ENCODE peak calls at places on chromosomes 3 and 15, in ten cellular contexts. Q is CD8-positive, alpha-beta T cell; J is hypothalamus; W is activated CD4-positive, alpha-beta T cell treated with anti-CD3 and anti-CD28 coated beads, Interleukin-2, amount 50 U/mL, for 1 hour; Z is stromal cell of bone marrow; O is BE2C; L is NCI-H1092; P is T1000; G is NCI-H1694 treated with DMSO at 0.1 percent for 48 hours; M is HT1080. C is an unnamed sample.

GRCh38 chr3:31105011-31105410 is 210.6 kb upstream of the GADL1 start:
- DNase-seq in Q (no peak), J (no peak), W (no peak), Z (no peak), O (no peak), L (no peak), P (no peak), G (no peak), M (no peak), C (no peak)

GRCh38 chr3:159416854-159417253 is 571.8 kb upstream of the IL12A start:
- DNase-seq in Q (no peak), J (no peak), W (no peak), Z (peak; percentile 55), O (no peak), L (no peak), P (no peak), G (no peak), M (peak; percentile 44), C (no peak)

GRCh38 chr3:22585504-22585903 is 617.6 kb upstream of the UBE2E2 start:
- DNase-seq in Q (no peak), J (no peak), W (no peak), Z (no peak), O (no peak), L (no peak), P (peak; percentile 7), G (peak; percentile 22), M (peak; percentile 87), C (no peak)

GRCh38 chr3:15010664-15011063 is 54.5 kb downstream of the MRPS25 start:
- DNase-seq in Q (no peak), J (no peak), W (no peak), Z (no peak), O (no peak), L (no peak), P (no peak), G (no peak), M (no peak), C (no peak)

GRCh38 chr3:101095703-101096102 is 102.5 kb upstream of the ABI3BP start:
- DNase-seq in Q (no peak), J (no peak), W (no peak), Z (no peak), O (no peak), L (no peak), P (no peak), G (no peak), M (no peak), C (no peak)

GRCh38 chr3:194738254-194739093 is 52.8 kb downstream of the FAM43A start:
- DNase-seq in Q (no peak), J (peak; percentile 76), W (no peak), Z (peak; percentile 76), O (peak; percentile 61), L (peak; percentile 66), P (no peak), G (peak; percentile 96), M (peak; percentile 73), C (no peak)

GRCh38 chr3:15291589-15292541 is 40.5 kb downstream of the SH3BP5 start:
- DNase-seq in Q (peak; percentile 81), J (no peak), W (peak; percentile 56), Z (no peak), O (no peak), L (no peak), P (no peak), G (no peak), M (peak; percentile 68), C (no peak)

GRCh38 chr15:99305761-99306505 is 54.7 kb downstream of the LRRC28 start:
- DNase-seq in Q (no peak), J (no peak), W (no peak), Z (peak; percentile 72), O (no peak), L (peak; percentile 43), P (no peak), G (peak; percentile 12), M (peak; percentile 75), C (no peak)

GRCh38 chr3:175075269-175075668 is 216.1 kb downstream of the NAALADL2 start:
- DNase-seq in Q (no peak), J (no peak), W (no peak), Z (no peak), O (no peak), L (no peak), P (no peak), G (no peak), M (peak; percentile 36), C (no peak)

GRCh38 chr3:40207796-40208195 is 101.7 kb upstream of the EIF1B start:
- DNase-seq in Q (no peak), J (no peak), W (no peak), Z (peak; percentile 69), O (no peak), L (no peak), P (no peak), G (no peak), M (no peak), C (no peak)

GRCh38 chr3:48630407-48630806 is 4.9 kb downstream of the SLC26A6 start:
- DNase-seq in Q (no peak), J (no peak), W (no peak), Z (no peak), O (no peak), L (no peak), P (no peak), G (no peak), M (no peak), C (no peak)

GRCh38 chr15:80977627-80978036 is 12.0 kb downstream of the MESD start:
- DNase-seq in Q (peak; percentile 28), J (no peak), W (peak; percentile 29), Z (no peak), O (peak; percentile 48), L (peak; percentile 20), P (no peak), G (peak; percentile 54), M (no peak), C (no peak)

GRCh38 chr3:37348736-37349396 is 174.5 kb upstream of the LRRFIP2 start:
- DNase-seq in Q (no peak), J (no peak), W (no peak), Z (no peak), O (no peak), L (no peak), P (no peak), G (no peak), M (no peak), C (peak; percentile 0)

GRCh38 chr15:49926731-49927130 is 192.3 kb downstream of the ATP8B4 start:
- DNase-seq in Q (no peak), J (no peak), W (no peak), Z (no peak), O (no peak), L (no peak), P (no peak), G (no peak), M (no peak), C (no peak)

GRCh38 chr3:149576071-149576564 is 81.7 kb downstream of the WWTR1 start:
- DNase-seq in Q (no peak), J (no peak), W (no peak), Z (peak; percentile 98), O (peak; percentile 29), L (no peak), P (peak; percentile 74), G (no peak), M (peak; percentile 100), C (no peak)

GRCh38 chr15:33344530-33344929 is 33.8 kb downstream of the RYR3 start:
- DNase-seq in Q (no peak), J (no peak), W (no peak), Z (no peak), O (no peak), L (no peak), P (no peak), G (no peak), M (no peak), C (no peak)

GRCh38 chr3:123723527-123724168 is 138.8 kb upstream of the HACD2 start:
- DNase-seq in Q (peak; percentile 28), J (peak; percentile 15), W (peak; percentile 23), Z (peak; percentile 81), O (peak; percentile 64), L (peak; percentile 71), P (peak; percentile 47), G (peak; percentile 84), M (peak; percentile 84), C (peak; percentile 82)

GRCh38 chr3:138009476-138010272 is at the start of gene CLDN18:
- DNase-seq in Q (no peak), J (no peak), W (no peak), Z (no peak), O (no peak), L (no peak), P (no peak), G (no peak), M (no peak), C (no peak)

GRCh38 chr15:81480645-81481053 is 106.6 kb upstream of the TMC3 start:
- DNase-seq in Q (no peak), J (peak; percentile 2), W (no peak), Z (peak; percentile 29), O (peak; percentile 54), L (peak; percentile 44), P (no peak), G (peak; percentile 86), M (peak; percentile 44), C (peak; percentile 57)

GRCh38 chr15:79988448-79989117 is 17.6 kb upstream of the BCL2A1 start:
- DNase-seq in Q (no peak), J (no peak), W (no peak), Z (no peak), O (no peak), L (no peak), P (no peak), G (no peak), M (no peak), C (no peak)

GRCh38 chr15:99092554-99093172 is 12.2 kb upstream of the SYNM start:
- DNase-seq in Q (no peak), J (no peak), W (no peak), Z (no peak), O (no peak), L (no peak), P (no peak), G (no peak), M (no peak), C (no peak)

GRCh38 chr3:58323795-58324674 is 8.7 kb upstream of the PXK start:
- DNase-seq in Q (no peak), J (no peak), W (no peak), Z (no peak), O (no peak), L (no peak), P (no peak), G (no peak), M (no peak), C (no peak)

GRCh38 chr3:113329757-113330156 is 111.5 kb downstream of the CFAP44 start:
- DNase-seq in Q (no peak), J (no peak), W (no peak), Z (peak; percentile 18), O (no peak), L (no peak), P (no peak), G (no peak), M (no peak), C (no peak)

GRCh38 chr3:97831140-97831539 is 9.3 kb downstream of the CRYBG3 start:
- DNase-seq in Q (no peak), J (no peak), W (no peak), Z (no peak), O (no peak), L (no peak), P (no peak), G (no peak), M (no peak), C (no peak)

GRCh38 chr15:59124261-59124660 is 19.3 kb downstream of the CCNB2 start:
- DNase-seq in Q (no peak), J (no peak), W (no peak), Z (no peak), O (no peak), L (no peak), P (no peak), G (no peak), M (no peak), C (no peak)

GRCh38 chr15:55282284-55282833 is 7.3 kb downstream of the RAB27A start:
- DNase-seq in Q (peak; percentile 24), J (no peak), W (no peak), Z (peak; percentile 56), O (no peak), L (no peak), P (no peak), G (no peak), M (peak; percentile 90), C (no peak)

GRCh38 chr3:149340310-149340933 is 7.0 kb upstream of the TM4SF18 start:
- DNase-seq in Q (no peak), J (no peak), W (no peak), Z (no peak), O (no peak), L (peak; percentile 85), P (no peak), G (no peak), M (peak; percentile 74), C (no peak)

GRCh38 chr15:76197703-76198455 is 113.4 kb downstream of the ETFA start:
- DNase-seq in Q (no peak), J (no peak), W (no peak), Z (no peak), O (no peak), L (no peak), P (no peak), G (no peak), M (peak; percentile 77), C (no peak)

C was measured in SK-N-DZ.